ENCODE peak calls at places on chromosome 11, in eight cellular contexts. One of them, this sample, is unnamed.

GRCh38 chr11:59550842-59551650 is 39.7 kb downstream of the OR4D9 start:
- DNase-seq in frontal cortex: peak; percentile 42
- DNase-seq in ACHN: peak; percentile 88
- DNase-seq in tibial nerve: peak; percentile 90
- DNase-seq in A549: peak; percentile 95
- DNase-seq in NCI-H1436: peak; percentile 81
- DNase-seq in EL: peak; percentile 95
- DNase-seq in type B pancreatic cell: peak; percentile 82
- DNase-seq in this sample: peak; percentile 99

GRCh38 chr11:27291302-27291889 is 71.6 kb downstream of the CCDC34 start:
- DNase-seq in frontal cortex: no peak
- DNase-seq in ACHN: no peak
- DNase-seq in tibial nerve: no peak
- DNase-seq in A549: peak; percentile 67
- DNase-seq in NCI-H1436: no peak
- DNase-seq in EL: no peak
- DNase-seq in type B pancreatic cell: no peak
- DNase-seq in this sample: peak; percentile 42

GRCh38 chr11:77851513-77851912 is 30.6 kb downstream of the AAMDC start:
- DNase-seq in frontal cortex: no peak
- DNase-seq in ACHN: no peak
- DNase-seq in tibial nerve: no peak
- DNase-seq in A549: no peak
- DNase-seq in NCI-H1436: no peak
- DNase-seq in EL: no peak
- DNase-seq in type B pancreatic cell: no peak
- DNase-seq in this sample: no peak

GRCh38 chr11:129880311-129880710 is 15.1 kb downstream of the NFRKB start:
- DNase-seq in frontal cortex: no peak
- DNase-seq in ACHN: no peak
- DNase-seq in tibial nerve: no peak
- DNase-seq in A549: no peak
- DNase-seq in NCI-H1436: no peak
- DNase-seq in EL: no peak
- DNase-seq in type B pancreatic cell: no peak
- DNase-seq in this sample: no peak

GRCh38 chr11:124623861-124624525 is 1.3 kb downstream of the TBRG1 start:
- DNase-seq in frontal cortex: no peak
- DNase-seq in ACHN: no peak
- DNase-seq in tibial nerve: no peak
- DNase-seq in A549: no peak
- DNase-seq in NCI-H1436: no peak
- DNase-seq in EL: peak; percentile 26
- DNase-seq in type B pancreatic cell: no peak
- DNase-seq in this sample: no peak

GRCh38 chr11:74004694-74005615 is 3.9 kb downstream of the UCP3 start:
- DNase-seq in frontal cortex: no peak
- DNase-seq in ACHN: no peak
- DNase-seq in tibial nerve: no peak
- DNase-seq in A549: no peak
- DNase-seq in NCI-H1436: no peak
- DNase-seq in EL: no peak
- DNase-seq in type B pancreatic cell: no peak
- DNase-seq in this sample: no peak

GRCh38 chr11:66919938-66920337 is 38.2 kb downstream of the PC start:
- DNase-seq in frontal cortex: peak; percentile 57
- DNase-seq in ACHN: no peak
- DNase-seq in tibial nerve: no peak
- DNase-seq in A549: no peak
- DNase-seq in NCI-H1436: no peak
- DNase-seq in EL: no peak
- DNase-seq in type B pancreatic cell: no peak
- DNase-seq in this sample: no peak

GRCh38 chr11:19316434-19316833 is 75.7 kb upstream of the E2F8 start:
- DNase-seq in frontal cortex: no peak
- DNase-seq in ACHN: no peak
- DNase-seq in tibial nerve: peak; percentile 49
- DNase-seq in A549: no peak
- DNase-seq in NCI-H1436: no peak
- DNase-seq in EL: no peak
- DNase-seq in type B pancreatic cell: no peak
- DNase-seq in this sample: no peak

GRCh38 chr11:82233211-82233610 is 500.5 kb downstream of the FAM181B start:
- DNase-seq in frontal cortex: no peak
- DNase-seq in ACHN: no peak
- DNase-seq in tibial nerve: no peak
- DNase-seq in A549: no peak
- DNase-seq in NCI-H1436: no peak
- DNase-seq in EL: no peak
- DNase-seq in type B pancreatic cell: no peak
- DNase-seq in this sample: no peak

GRCh38 chr11:76086713-76087635 is 119.3 kb downstream of the WNT11 start:
- DNase-seq in frontal cortex: no peak
- DNase-seq in ACHN: no peak
- DNase-seq in tibial nerve: no peak
- DNase-seq in A549: no peak
- DNase-seq in NCI-H1436: no peak
- DNase-seq in EL: peak; percentile 62
- DNase-seq in type B pancreatic cell: no peak
- DNase-seq in this sample: no peak

GRCh38 chr11:95076416-95076815 is 9.7 kb downstream of the SRSF8 start:
- DNase-seq in frontal cortex: no peak
- DNase-seq in ACHN: peak; percentile 27
- DNase-seq in tibial nerve: peak; percentile 73
- DNase-seq in A549: peak; percentile 25
- DNase-seq in NCI-H1436: no peak
- DNase-seq in EL: peak; percentile 13
- DNase-seq in type B pancreatic cell: no peak
- DNase-seq in this sample: peak; percentile 58

GRCh38 chr11:134471341-134472187 is 59.5 kb upstream of the B3GAT1 start:
- DNase-seq in frontal cortex: peak; percentile 60
- DNase-seq in ACHN: no peak
- DNase-seq in tibial nerve: no peak
- DNase-seq in A549: no peak
- DNase-seq in NCI-H1436: peak; percentile 6
- DNase-seq in EL: no peak
- DNase-seq in type B pancreatic cell: peak; percentile 27
- DNase-seq in this sample: no peak

GRCh38 chr11:77188323-77188911 is 60.4 kb downstream of the MYO7A start:
- DNase-seq in frontal cortex: peak; percentile 87
- DNase-seq in ACHN: peak; percentile 61
- DNase-seq in tibial nerve: peak; percentile 87
- DNase-seq in A549: peak; percentile 77
- DNase-seq in NCI-H1436: peak; percentile 72
- DNase-seq in EL: peak; percentile 75
- DNase-seq in type B pancreatic cell: peak; percentile 85
- DNase-seq in this sample: peak; percentile 97

GRCh38 chr11:47236482-47236881 is 12.1 kb downstream of the ACP2 start:
- DNase-seq in frontal cortex: no peak
- DNase-seq in ACHN: no peak
- DNase-seq in tibial nerve: no peak
- DNase-seq in A549: no peak
- DNase-seq in NCI-H1436: no peak
- DNase-seq in EL: peak; percentile 65
- DNase-seq in type B pancreatic cell: no peak
- DNase-seq in this sample: no peak

GRCh38 chr11:128575956-128576340 is 11.4 kb downstream of the ETS1 start:
- DNase-seq in frontal cortex: no peak
- DNase-seq in ACHN: no peak
- DNase-seq in tibial nerve: no peak
- DNase-seq in A549: no peak
- DNase-seq in NCI-H1436: no peak
- DNase-seq in EL: peak; percentile 25
- DNase-seq in type B pancreatic cell: no peak
- DNase-seq in this sample: no peak

GRCh38 chr11:3950996-3951662 is 95.7 kb downstream of the STIM1 start:
- DNase-seq in frontal cortex: no peak
- DNase-seq in ACHN: no peak
- DNase-seq in tibial nerve: no peak
- DNase-seq in A549: peak; percentile 19
- DNase-seq in NCI-H1436: no peak
- DNase-seq in EL: peak; percentile 34
- DNase-seq in type B pancreatic cell: no peak
- DNase-seq in this sample: no peak

This sample was measured in HT-29.